ENCODE peak calls at places on chromosomes 5 and 9, in six cellular contexts. C, M, Z, I, Q and T are unnamed samples.

GRCh38 chr5:34686762-34687268 is 30.7 kb downstream of the RAI14 start:
- DNase-seq in C (peak), M (peak), Z (peak), I (no peak), Q (no peak), T (no peak)

GRCh38 chr5:76145945-76146344 is 62.8 kb downstream of the SV2C start:
- DNase-seq in C (no peak), M (no peak), Z (no peak), I (no peak), Q (no peak), T (no peak)

GRCh38 chr5:111197523-111197922 is 26.7 kb upstream of the CAMK4 start:
- DNase-seq in C (no peak), M (peak), Z (no peak), I (no peak), Q (peak), T (no peak)

GRCh38 chr9:128285033-128285784 is 9.1 kb downstream of the SWI5 start:
- DNase-seq in C (no peak), M (no peak), Z (no peak), I (no peak), Q (no peak), T (no peak)

GRCh38 chr5:59423021-59423420 is 470.5 kb downstream of the PDE4D start:
- DNase-seq in C (no peak), M (no peak), Z (no peak), I (no peak), Q (peak), T (no peak)

GRCh38 chr9:109439378-109440116 is 58.6 kb downstream of the PTPN3 start:
- DNase-seq in C (no peak), M (no peak), Z (no peak), I (no peak), Q (no peak), T (no peak)

GRCh38 chr9:113993838-113994540 is 84.1 kb downstream of the AMBP start:
- DNase-seq in C (peak), M (peak), Z (no peak), I (no peak), Q (peak), T (no peak)

GRCh38 chr9:77707696-77708095 is 59.6 kb upstream of the GNA14 start:
- DNase-seq in C (peak), M (no peak), Z (peak), I (no peak), Q (no peak), T (peak)

GRCh38 chr5:172658869-172659513 is 17.9 kb downstream of the NEURL1B start:
- DNase-seq in C (peak), M (no peak), Z (no peak), I (no peak), Q (peak), T (no peak)

GRCh38 chr9:6229186-6229585 is 13.6 kb downstream of the IL33 start:
- DNase-seq in C (no peak), M (no peak), Z (no peak), I (no peak), Q (no peak), T (no peak)

GRCh38 chr9:101957705-101958104 is 219.3 kb upstream of the GRIN3A start:
- DNase-seq in C (no peak), M (no peak), Z (no peak), I (no peak), Q (no peak), T (no peak)

GRCh38 chr5:99763021-99763814 is 772.0 kb upstream of the FAM174A start:
- DNase-seq in C (peak), M (no peak), Z (no peak), I (no peak), Q (no peak), T (no peak)

GRCh38 chr5:65508978-65509377 is 27.3 kb upstream of the ADAMTS6 start:
- DNase-seq in C (no peak), M (no peak), Z (no peak), I (no peak), Q (no peak), T (no peak)

GRCh38 chr9:126611592-126612328 is 2.0 kb upstream of the LMX1B start:
- DNase-seq in C (peak), M (peak), Z (no peak), I (peak), Q (no peak), T (no peak)

GRCh38 chr5:1392801-1393565 is 48.1 kb upstream of the CLPTM1L start:
- DNase-seq in C (peak), M (no peak), Z (no peak), I (no peak), Q (no peak), T (no peak)

GRCh38 chr5:13763719-13764118 is 180.8 kb downstream of the DNAH5 start:
- DNase-seq in C (no peak), M (no peak), Z (no peak), I (no peak), Q (no peak), T (no peak)

GRCh38 chr9:137148242-137148641 is 9.3 kb downstream of the GRIN1 start:
- DNase-seq in C (no peak), M (no peak), Z (no peak), I (no peak), Q (no peak), T (no peak)

GRCh38 chr9:76403352-76403751 is 9.1 kb upstream of the RFK start:
- DNase-seq in C (no peak), M (peak), Z (peak), I (no peak), Q (no peak), T (no peak)

GRCh38 chr9:13942695-13943094 is 371.2 kb downstream of the NFIB start:
- DNase-seq in C (no peak), M (peak), Z (peak), I (no peak), Q (no peak), T (no peak)

GRCh38 chr5:42021119-42021518 is 96.0 kb downstream of the FBXO4 start:
- DNase-seq in C (no peak), M (no peak), Z (no peak), I (no peak), Q (no peak), T (no peak)

GRCh38 chr5:1564182-1564748 is 40.5 kb upstream of the LPCAT1 start:
- DNase-seq in C (peak), M (no peak), Z (no peak), I (no peak), Q (no peak), T (peak)

GRCh38 chr5:10145922-10146321 is 103.8 kb downstream of the ATPSCKMT start:
- DNase-seq in C (no peak), M (peak), Z (peak), I (no peak), Q (no peak), T (no peak)

GRCh38 chr9:104269996-104270963 is 176.2 kb downstream of the SMC2 start:
- DNase-seq in C (no peak), M (no peak), Z (no peak), I (no peak), Q (no peak), T (no peak)

GRCh38 chr5:132046915-132047314 is 13.5 kb upstream of the IL3 start:
- DNase-seq in C (no peak), M (no peak), Z (no peak), I (no peak), Q (no peak), T (no peak)

GRCh38 chr5:101473483-101473882 is 570.4 kb upstream of the ST8SIA4 start:
- DNase-seq in C (no peak), M (no peak), Z (no peak), I (no peak), Q (no peak), T (no peak)

GRCh38 chr9:70625078-70625477 is 210.6 kb upstream of the KLF9 start:
- DNase-seq in C (no peak), M (no peak), Z (no peak), I (no peak), Q (no peak), T (no peak)

GRCh38 chr5:164921722-164922121 is 1416.3 kb downstream of the MAT2B start:
- DNase-seq in C (no peak), M (no peak), Z (no peak), I (no peak), Q (no peak), T (no peak)

GRCh38 chr9:22158275-22158674 is 149.2 kb upstream of the CDKN2B start:
- DNase-seq in C (no peak), M (no peak), Z (no peak), I (no peak), Q (no peak), T (no peak)